ENCODE peak calls at places on chromosomes 12 and 14, in four cellular contexts. B is HepG2, D is GM12878, F is H1. Y is an unnamed sample.

GRCh38 chr14:70924521-70924920 is 17.3 kb downstream of the PCNX1 start:
- DNase-seq in B (no peak), D (no peak), F (no peak), Y (no peak)

GRCh38 chr12:113162102-113163029 is 12.8 kb downstream of the CFAP73 start:
- DNase-seq in F (no peak), B (no peak), D (no peak), Y (peak; percentile 49)

GRCh38 chr12:121534495-121535148 is 46.2 kb downstream of the KDM2B start:
- DNase-seq in B (no peak), D (no peak), F (peak; percentile 31), Y (no peak)

GRCh38 chr12:92973614-92974013 is 44.5 kb upstream of the EEA1 start:
- DNase-seq in F (no peak), D (peak; percentile 95), B (peak; percentile 63), Y (no peak)

GRCh38 chr12:77845831-77846230 is 15.1 kb downstream of the NAV3 start:
- DNase-seq in D (no peak), F (no peak), B (no peak), Y (no peak)

GRCh38 chr14:74867673-74868072 is 8.3 kb downstream of the PROX2 start:
- DNase-seq in F (no peak), D (no peak), B (no peak), Y (no peak)

GRCh38 chr12:103495158-103495782 is 498 bp downstream of the C12orf42 start:
- DNase-seq in D (no peak), B (no peak), F (peak; percentile 53), Y (no peak)

GRCh38 chr14:100781952-100782351 is 44.0 kb upstream of the MEG3 start:
- DNase-seq in B (no peak), D (no peak), F (no peak), Y (no peak)

GRCh38 chr12:82097877-82098276 is 260.3 kb downstream of the CCDC59 start:
- DNase-seq in B (no peak), D (no peak), F (no peak), Y (no peak)

GRCh38 chr12:6120796-6121473 is 3.5 kb downstream of the VWF start:
- DNase-seq in D (no peak), B (no peak), F (no peak), Y (no peak)

GRCh38 chr12:50231346-50231745 is 52.0 kb downstream of the LIMA1 start:
- DNase-seq in D (no peak), F (no peak), B (no peak), Y (no peak)

GRCh38 chr12:52190860-52191729 is 719 bp downstream of the KRT80 start:
- DNase-seq in B (no peak), D (no peak), F (no peak), Y (no peak)

GRCh38 chr12:59444932-59445331 is 150.9 kb upstream of the SLC16A7 start:
- DNase-seq in F (no peak), B (no peak), D (no peak), Y (no peak)

GRCh38 chr14:36580856-36581831 is 1.3 kb downstream of the NKX2-8 start:
- DNase-seq in D (no peak), B (no peak), F (no peak), Y (no peak)

GRCh38 chr14:59427653-59428578 is 37.3 kb downstream of the GPR135 start:
- DNase-seq in F (no peak), D (no peak), B (no peak), Y (no peak)

GRCh38 chr12:111180830-111181726 is 187.8 kb downstream of the PHETA1 start:
- DNase-seq in D (no peak), B (no peak), F (no peak), Y (no peak)

DNA sequence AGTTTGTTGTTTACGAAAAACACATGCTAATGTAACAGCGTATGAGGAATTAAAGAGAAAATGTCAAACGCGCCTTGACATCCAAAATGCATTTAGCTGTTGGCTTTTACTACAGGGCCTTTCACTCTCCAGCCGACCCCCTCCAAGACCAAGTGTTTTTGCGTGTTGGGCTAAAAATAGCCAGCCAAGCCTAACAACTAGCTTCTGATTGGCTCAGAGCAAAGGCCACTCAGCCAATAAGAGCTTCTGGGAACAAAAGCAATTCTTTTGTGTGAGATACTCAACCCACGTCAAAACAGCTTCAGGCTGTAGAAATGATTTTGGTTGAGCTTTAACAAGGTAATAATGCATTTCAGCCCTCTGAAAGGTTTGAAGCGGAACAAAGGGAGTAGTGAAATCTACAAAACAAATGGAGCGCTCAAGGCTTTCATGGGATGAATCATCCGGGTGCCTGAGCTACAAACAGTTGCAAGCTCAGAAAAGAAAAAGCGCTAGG is 198.7 kb upstream of the DCN start:
- DNase-seq in F (peak; percentile 64), D (peak; percentile 20), B (no peak), Y (no peak)
- TF ChIP-seq HDAC6 in F (no peak), D (no peak), B (no peak), Y (no peak)

DNA sequence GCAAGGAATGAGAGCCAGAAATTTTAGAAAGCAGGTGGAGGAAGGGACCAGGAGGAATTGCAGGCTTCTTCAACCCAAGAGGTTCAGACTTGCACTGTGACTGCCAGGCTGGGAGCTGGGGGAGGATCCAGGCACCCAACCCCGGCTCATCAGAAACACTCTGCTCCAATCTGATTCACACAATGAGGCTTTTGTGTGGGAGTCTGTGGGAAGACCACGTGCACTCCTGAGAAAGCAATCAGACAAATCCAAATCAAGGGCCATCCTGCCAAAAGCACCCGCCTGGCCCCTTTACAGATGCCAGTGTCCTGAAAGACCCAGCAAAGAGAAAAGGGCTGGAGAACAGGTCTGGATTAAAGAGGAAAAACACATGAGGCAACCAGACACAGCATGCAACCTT is 16.0 kb downstream of the SCARB1 start:
- DNase-seq in F (no peak), D (no peak), B (peak; percentile 63), Y (no peak)
- TF ChIP-seq HDAC6 in F (no peak), D (no peak), B (no peak), Y (no peak)

GRCh38 chr14:104126753-104127152 is 11.6 kb upstream of the KIF26A start:
- DNase-seq in F (no peak), B (no peak), D (no peak), Y (no peak)

GRCh38 chr14:104128981-104129380 is 9.4 kb upstream of the KIF26A start:
- DNase-seq in D (no peak), B (no peak), F (no peak), Y (no peak)

GRCh38 chr14:104131968-104132732 is 6.2 kb upstream of the KIF26A start:
- DNase-seq in F (no peak), B (no peak), D (no peak), Y (no peak)

GRCh38 chr14:104130974-104131651 is 7.3 kb upstream of the KIF26A start:
- DNase-seq in F (no peak), D (no peak), B (peak; percentile 23), Y (no peak)

GRCh38 chr14:104129556-104129955 is 8.8 kb upstream of the KIF26A start:
- DNase-seq in F (no peak), B (no peak), D (no peak), Y (no peak)
- TF ChIP-seq HDAC6 in F (no peak), B (no peak), D (no peak), Y (no peak)

GRCh38 chr12:11795192-11795909 is 145.9 kb downstream of the ETV6 start:
- DNase-seq in F (no peak), D (no peak), B (no peak), Y (no peak)
- TF ChIP-seq HDAC6 in F (no peak), D (no peak), B (no peak), Y (no peak)

GRCh38 chr12:26782372-26783132 is 50.4 kb downstream of the ITPR2 start:
- DNase-seq in D (no peak), F (no peak), B (no peak), Y (no peak)
- TF ChIP-seq HDAC6 in D (no peak), F (no peak), B (no peak), Y (no peak)

DNA sequence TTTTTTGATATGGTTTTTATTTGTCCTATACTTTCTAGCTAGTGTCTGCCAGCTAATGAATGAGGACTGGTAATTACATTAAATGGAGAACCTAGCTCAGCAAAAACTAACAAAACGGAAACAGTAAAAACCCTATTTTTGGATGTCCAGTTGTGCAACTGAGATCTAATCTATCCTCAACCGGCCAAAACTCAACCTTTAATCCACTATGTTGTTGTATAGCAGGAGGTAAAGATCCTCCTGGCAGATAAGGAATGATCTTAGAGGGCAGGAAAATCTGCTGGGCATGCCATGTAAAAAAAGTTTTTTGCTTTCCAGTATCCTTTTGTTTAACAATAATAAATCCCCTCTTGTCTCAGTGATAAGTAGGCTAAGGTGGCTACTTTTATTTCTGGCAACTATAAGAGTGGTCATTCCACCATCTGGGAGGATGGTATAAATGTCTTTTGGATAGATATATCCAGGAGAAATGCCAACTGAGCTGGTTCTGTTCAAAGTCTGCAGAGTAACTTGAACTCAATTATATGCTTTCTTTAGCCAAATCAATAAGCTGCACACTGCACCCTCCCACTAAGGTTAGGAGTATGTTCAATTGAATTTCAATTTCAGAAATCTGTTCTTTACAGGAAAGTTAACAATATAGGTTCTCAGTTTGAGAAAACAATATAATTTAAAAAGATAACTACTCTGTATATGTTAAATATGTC is 40.1 kb downstream of the WASHC3 start:
- DNase-seq in D (no peak), B (no peak), F (no peak), Y (no peak)
- TF ChIP-seq HDAC6 in D (no peak), B (no peak), F (no peak), Y (no peak)

Y was measured in K562.